ENCODE peak calls at places on chromosomes 2 and 18, in four cellular contexts. One of them, this sample, is unnamed.

GRCh38 chr2:23409246-23409645 is 24.3 kb downstream of the KLHL29 start:
- DNase-seq in GM06990: no peak
- DNase-seq in small intestine: no peak
- DNase-seq in foreskin fibroblast: no peak
- DNase-seq in this sample: no peak

GRCh38 chr2:41910126-41910525 is 137.7 kb upstream of the PKDCC start:
- DNase-seq in GM06990: no peak
- DNase-seq in small intestine: no peak
- DNase-seq in foreskin fibroblast: no peak
- DNase-seq in this sample: peak; percentile 47

GRCh38 chr18:77061946-77062517 is 70.6 kb downstream of the MBP start:
- DNase-seq in GM06990: no peak
- DNase-seq in small intestine: no peak
- DNase-seq in foreskin fibroblast: no peak
- DNase-seq in this sample: no peak

GRCh38 chr2:11030909-11031308 is 119.2 kb downstream of the KCNF1 start:
- DNase-seq in GM06990: no peak
- DNase-seq in small intestine: no peak
- DNase-seq in foreskin fibroblast: no peak
- DNase-seq in this sample: no peak

GRCh38 chr2:85501244-85501643 is 37.7 kb upstream of the MAT2A start:
- DNase-seq in GM06990: no peak
- DNase-seq in small intestine: peak; percentile 47
- DNase-seq in foreskin fibroblast: no peak
- DNase-seq in this sample: no peak

GRCh38 chr2:216590780-216591179 is 42.4 kb upstream of the IGFBP2 start:
- DNase-seq in GM06990: no peak
- DNase-seq in small intestine: no peak
- DNase-seq in foreskin fibroblast: peak; percentile 90
- DNase-seq in this sample: no peak

GRCh38 chr18:43563780-43564179 is 286.5 kb upstream of the SYT4 start:
- DNase-seq in GM06990: no peak
- DNase-seq in small intestine: peak; percentile 26
- DNase-seq in foreskin fibroblast: peak; percentile 59
- DNase-seq in this sample: peak; percentile 38

GRCh38 chr18:25351280-25351772 is 640 bp downstream of the ZNF521 start:
- DNase-seq in GM06990: no peak
- DNase-seq in small intestine: no peak
- DNase-seq in foreskin fibroblast: no peak
- DNase-seq in this sample: no peak

GRCh38 chr2:174124171-174124570 is 124.2 kb downstream of the OLA1 start:
- DNase-seq in GM06990: no peak
- DNase-seq in small intestine: no peak
- DNase-seq in foreskin fibroblast: peak; percentile 20
- DNase-seq in this sample: no peak

GRCh38 chr2:151786493-151786892 is 41.7 kb downstream of the ARL5A start:
- DNase-seq in GM06990: no peak
- DNase-seq in small intestine: no peak
- DNase-seq in foreskin fibroblast: no peak
- DNase-seq in this sample: no peak

This sample was measured in stromal cell of bone marrow.